ENCODE peak calls at places on chromosome 4, in four cellular contexts. U, P, D and Y are unnamed samples.

GRCh38 chr4:5882947-5883346 is 9.9 kb downstream of the CRMP1 start:
- DNase-seq in U (no peak), P (no peak), D (no peak), Y (no peak)

GRCh38 chr4:174284181-174284886 is 623 bp downstream of the CEP44 start:
- DNase-seq in P (no peak), U (no peak), D (no peak), Y (no peak)

GRCh38 chr4:157821814-157822213 is 351.0 kb downstream of the GASK1B start:
- DNase-seq in P (no peak), D (peak), U (no peak), Y (no peak)

GRCh38 chr4:138542191-138542771 is 300.1 kb upstream of the SLC7A11 start:
- DNase-seq in U (no peak), P (no peak), D (no peak), Y (no peak)

GRCh38 chr4:83629945-83630684 is 94.2 kb downstream of the GPAT3 start:
- DNase-seq in U (no peak), P (peak), D (no peak), Y (no peak)

GRCh38 chr4:124105212-124105611 is 607.3 kb downstream of the ANKRD50 start:
- DNase-seq in U (no peak), P (no peak), D (no peak), Y (no peak)

GRCh38 chr4:137300776-137301175 is 231.5 kb downstream of the PCDH18 start:
- DNase-seq in D (no peak), U (no peak), P (no peak), Y (no peak)

GRCh38 chr4:176611954-176612353 is 180.8 kb downstream of the VEGFC start:
- DNase-seq in U (no peak), P (no peak), D (no peak), Y (no peak)

GRCh38 chr4:80263541-80264351 is 2.7 kb upstream of the FGF5 start:
- DNase-seq in D (peak), U (no peak), P (no peak), Y (no peak)

GRCh38 chr4:153072661-153073060 is 131.6 kb upstream of the TRIM2 start:
- DNase-seq in U (no peak), P (no peak), D (no peak), Y (no peak)

DNA sequence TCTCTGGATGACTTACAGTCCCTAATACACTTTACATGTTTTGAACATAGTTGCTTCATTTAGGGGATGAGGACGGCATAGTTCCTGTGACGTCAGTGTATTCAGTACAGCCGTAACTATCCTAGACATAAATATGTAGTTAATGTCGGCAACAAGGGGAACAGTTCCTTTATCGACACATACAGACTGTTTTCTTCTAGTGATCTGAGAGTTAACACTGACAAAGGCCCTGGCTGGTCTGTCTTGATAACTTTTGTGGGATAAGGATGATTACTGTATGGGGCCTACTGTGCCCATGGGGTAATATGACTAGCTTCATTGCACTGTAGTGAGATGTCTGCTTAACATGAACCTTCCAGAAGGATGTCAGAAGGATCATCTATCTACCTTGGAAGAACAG is 131.2 kb downstream of the ZNF518B start:
- DNase-seq in P (no peak), D (no peak), U (no peak), Y (no peak)
- TF ChIP-seq CTCF in P (no peak), D (no peak), U (no peak), Y (no peak)

DNA sequence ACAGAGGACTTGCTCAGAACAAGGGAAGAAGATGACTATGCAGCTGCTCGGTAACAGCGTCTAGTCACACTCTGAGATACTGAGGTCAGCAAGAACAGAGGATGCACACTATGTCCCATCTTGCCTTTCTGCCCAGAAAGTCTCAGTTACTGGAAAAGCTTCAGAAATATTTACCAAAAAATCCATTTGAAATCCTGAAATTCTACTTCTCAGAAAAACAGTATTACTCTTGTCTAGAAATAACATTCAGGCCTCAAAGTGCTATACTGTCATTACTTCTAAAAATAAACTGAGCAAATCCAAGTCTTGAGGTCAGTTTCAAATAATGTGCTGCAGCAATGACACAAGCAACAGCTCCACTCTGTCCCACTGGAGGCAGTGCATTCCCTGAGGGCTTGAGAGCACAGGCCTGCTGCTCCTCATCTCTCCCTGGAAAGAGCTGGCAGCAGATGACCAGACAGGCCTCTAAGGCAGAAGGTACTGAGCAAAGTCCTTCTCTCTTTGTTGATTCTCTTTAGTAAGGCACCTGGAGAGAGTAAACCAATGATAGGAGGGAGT is 76.9 kb downstream of the CAMK2D start:
- DNase-seq in D (no peak), P (no peak), U (peak), Y (no peak)
- TF ChIP-seq CTCF in D (no peak), P (no peak), U (no peak), Y (no peak)

GRCh38 chr4:184143770-184144564 is 73.7 kb downstream of the ENPP6 start:
- DNase-seq in P (no peak), U (no peak), D (peak), Y (no peak)
- TF ChIP-seq CTCF in P (no peak), U (peak), D (no peak), Y (peak)

GRCh38 chr4:4532371-4532770 is 9.5 kb downstream of the STX18 start:
- DNase-seq in D (no peak), U (no peak), P (no peak), Y (no peak)
- TF ChIP-seq CTCF in D (no peak), U (no peak), P (no peak), Y (no peak)

GRCh38 chr4:155794589-155794988 is 35.8 kb downstream of the GUCY1B1 start:
- DNase-seq in U (no peak), D (no peak), P (no peak), Y (no peak)

GRCh38 chr4:155799106-155799793 is 40.4 kb downstream of the GUCY1B1 start:
- DNase-seq in P (no peak), D (no peak), U (no peak), Y (no peak)

GRCh38 chr4:155800685-155801343 is 42.0 kb downstream of the GUCY1B1 start:
- DNase-seq in P (no peak), D (no peak), U (no peak), Y (no peak)

GRCh38 chr4:155799794-155800123 is 40.9 kb downstream of the GUCY1B1 start:
- DNase-seq in D (no peak), P (no peak), U (no peak), Y (no peak)

GRCh38 chr4:155796031-155796430 is 37.2 kb downstream of the GUCY1B1 start:
- DNase-seq in P (no peak), U (no peak), D (no peak), Y (no peak)
- TF ChIP-seq CTCF in P (no peak), U (no peak), D (no peak), Y (peak)

GRCh38 chr4:56570041-56570440 is 64.5 kb downstream of the ARL9 start:
- DNase-seq in P (no peak), U (no peak), D (no peak), Y (no peak)

GRCh38 chr4:56575820-56576429 is 70.3 kb downstream of the ARL9 start:
- DNase-seq in D (no peak), P (no peak), U (no peak), Y (no peak)
- TF ChIP-seq CTCF in D (no peak), P (no peak), U (no peak), Y (no peak)

GRCh38 chr4:149063007-149063406 is 620.8 kb upstream of the NR3C2 start:
- DNase-seq in D (no peak), U (no peak), P (no peak), Y (no peak)

DNA sequence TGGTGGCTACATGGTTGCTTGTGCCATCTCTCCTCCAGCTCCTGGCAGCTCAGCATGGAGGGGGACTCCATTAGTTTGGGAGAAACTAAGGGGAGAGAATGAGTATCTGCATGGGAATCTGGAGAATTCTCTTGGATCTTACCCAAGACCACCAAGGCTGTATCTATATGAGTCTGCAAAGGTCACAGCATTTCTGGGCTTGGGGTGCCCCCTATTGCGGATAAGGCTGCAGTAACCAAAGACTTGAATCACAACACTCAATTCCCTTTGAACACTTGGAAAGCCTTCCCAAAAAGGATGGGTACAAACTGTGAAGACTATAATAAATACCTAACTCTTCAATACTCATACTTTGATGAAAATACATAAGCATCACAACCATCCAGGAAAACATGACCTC is 623.5 kb upstream of the NR3C2 start:
- DNase-seq in U (no peak), D (no peak), P (no peak), Y (no peak)
- TF ChIP-seq CTCF in U (no peak), D (no peak), P (no peak), Y (no peak)

GRCh38 chr4:1300466-1301455 is 11.1 kb downstream of the MAEA start:
- DNase-seq in P (no peak), D (peak), U (no peak), Y (no peak)
- TF ChIP-seq CTCF in P (no peak), D (no peak), U (no peak), Y (no peak)

DNA sequence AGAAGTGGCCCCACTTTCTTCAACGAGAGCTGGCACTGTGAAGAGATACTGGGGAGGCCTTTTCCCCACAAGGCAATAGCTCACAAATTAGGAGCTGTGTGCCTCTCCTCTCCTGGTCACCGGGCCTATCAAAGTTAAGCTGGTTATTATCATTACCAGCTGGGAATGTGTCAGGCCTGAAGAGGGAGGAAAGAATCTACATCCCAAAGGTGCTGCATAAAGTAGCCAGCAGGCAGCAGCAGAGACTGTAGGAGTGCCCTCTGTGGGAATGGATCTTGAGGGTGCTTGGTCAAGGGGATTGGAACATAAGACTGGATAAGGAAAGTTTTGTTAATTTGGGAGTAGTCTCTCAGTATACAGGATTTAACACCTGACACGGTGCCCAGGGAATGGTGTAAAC is 9.1 kb upstream of the TMPRSS11D start:
- DNase-seq in U (no peak), D (no peak), P (no peak), Y (no peak)
- TF ChIP-seq CTCF in U (no peak), D (no peak), P (no peak), Y (no peak)